ENCODE peak calls at places on chromosomes 2 and 18, in ten cellular contexts. W, P, K, I, S, Q, F, C, A and X are unnamed samples.

GRCh38 chr2:20977497-20977896 is 66.4 kb downstream of the APOB start:
- DNase-seq in C (no peak), S (no peak), K (no peak), I (no peak), Q (no peak), A (no peak), W (no peak), P (no peak), F (no peak), X (no peak)

GRCh38 chr2:234596696-234597575 is 100.1 kb upstream of the ARL4C start:
- DNase-seq in A (no peak), S (peak), Q (no peak), F (no peak), I (no peak), W (no peak), P (no peak), C (no peak), K (peak), X (no peak)

GRCh38 chr2:18440141-18440605 is 120.3 kb downstream of the RDH14 start:
- DNase-seq in I (no peak), S (no peak), W (no peak), P (no peak), Q (peak), C (no peak), A (no peak), K (no peak), F (no peak), X (no peak)

GRCh38 chr2:25297738-25298137 is 44.0 kb downstream of the DNMT3A start:
- DNase-seq in K (no peak), A (no peak), C (no peak), Q (no peak), W (no peak), F (no peak), I (no peak), S (no peak), P (no peak), X (no peak)

GRCh38 chr2:231348173-231348572 is 47.3 kb upstream of the B3GNT7 start:
- DNase-seq in S (no peak), K (no peak), C (no peak), P (no peak), Q (no peak), A (no peak), F (peak), W (no peak), I (no peak), X (no peak)

GRCh38 chr2:107712857-107713256 is 113.8 kb upstream of the RGPD4 start:
- DNase-seq in C (no peak), P (no peak), W (no peak), S (no peak), F (no peak), I (no peak), Q (no peak), A (no peak), K (no peak), X (no peak)

GRCh38 chr18:72826736-72827135 is 41.1 kb downstream of the NETO1 start:
- DNase-seq in K (no peak), F (no peak), P (no peak), A (no peak), I (no peak), Q (no peak), S (no peak), W (no peak), C (no peak), X (no peak)

GRCh38 chr2:199629301-199629700 is 171.6 kb upstream of the SATB2 start:
- DNase-seq in P (no peak), F (no peak), W (no peak), C (no peak), S (no peak), A (no peak), I (no peak), Q (no peak), K (no peak), X (no peak)

GRCh38 chr2:201167546-201167945 is 15.4 kb upstream of the CASP10 start:
- DNase-seq in Q (no peak), A (no peak), W (no peak), I (no peak), S (no peak), P (no peak), F (no peak), K (no peak), C (no peak), X (no peak)

GRCh38 chr2:102040229-102040628 is 48.5 kb downstream of the IL1R2 start:
- DNase-seq in C (no peak), A (no peak), S (no peak), F (no peak), I (no peak), P (no peak), K (no peak), W (no peak), Q (no peak), X (no peak)

DNA sequence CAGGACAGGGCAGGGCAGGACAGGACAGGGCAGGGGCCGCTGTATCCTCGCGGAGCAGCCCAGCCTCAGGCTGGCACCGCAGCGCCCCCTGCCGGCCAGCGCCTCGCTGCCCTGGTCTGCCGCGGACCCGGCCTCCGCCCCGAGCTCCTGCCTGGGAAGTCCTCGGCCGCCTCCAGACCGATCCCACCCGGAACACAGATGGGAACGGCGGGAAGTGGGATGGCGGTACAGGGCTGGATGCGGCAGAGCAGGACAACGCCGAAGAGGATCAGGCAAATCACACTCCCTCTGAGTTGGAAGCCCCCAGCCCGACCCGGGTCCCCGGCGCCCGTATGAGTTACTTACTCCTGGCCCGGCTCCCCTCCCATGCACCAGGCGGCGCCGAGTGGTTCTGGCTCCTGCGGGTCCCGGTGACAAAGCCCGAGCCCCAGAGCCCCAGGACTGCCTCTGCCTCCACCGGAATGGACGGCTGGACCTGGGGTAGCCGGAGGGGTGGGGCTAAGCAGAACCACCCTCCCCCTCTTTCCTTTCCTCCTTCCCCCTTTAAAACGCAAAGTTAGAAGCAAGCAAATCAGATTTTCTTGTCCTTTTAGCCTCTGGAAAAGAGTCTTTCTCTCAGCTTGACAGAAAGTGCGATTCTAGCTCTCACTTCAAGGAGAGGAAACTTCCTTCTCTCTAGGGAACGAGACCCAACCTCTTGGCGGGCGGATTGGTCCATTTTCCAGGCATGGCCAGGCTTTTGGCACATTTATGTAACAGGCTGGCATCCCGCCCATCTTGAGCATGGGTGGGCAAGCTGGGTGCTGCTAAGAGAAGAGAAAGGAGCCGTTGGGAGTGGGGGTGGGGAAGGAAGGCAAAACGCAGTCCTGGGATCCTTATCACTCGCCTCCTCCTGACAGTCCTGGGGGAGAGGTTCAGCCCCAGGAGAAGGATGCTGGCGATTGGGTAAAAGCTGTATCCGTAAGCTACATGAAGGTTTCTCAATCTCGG is at the start of gene TP53I3:
- DNase-seq in W (peak), P (peak), F (peak), S (peak), A (peak), I (peak), Q (peak), C (peak), K (peak), X (peak)
- TF ChIP-seq POLR2A in W (peak), P (peak), F (peak), S (peak), A (peak), I (peak), Q (peak), C (peak), K (peak), X (peak)

GRCh38 chr2:96157649-96158553 is 12.7 kb upstream of the DUSP2 start:
- DNase-seq in Q (no peak), I (no peak), S (no peak), K (no peak), W (no peak), A (no peak), P (no peak), F (peak), C (no peak), X (no peak)
- TF ChIP-seq POLR2A in Q (no peak), I (no peak), S (no peak), K (no peak), W (no peak), A (no peak), P (no peak), F (no peak), C (no peak), X (no peak)

DNA sequence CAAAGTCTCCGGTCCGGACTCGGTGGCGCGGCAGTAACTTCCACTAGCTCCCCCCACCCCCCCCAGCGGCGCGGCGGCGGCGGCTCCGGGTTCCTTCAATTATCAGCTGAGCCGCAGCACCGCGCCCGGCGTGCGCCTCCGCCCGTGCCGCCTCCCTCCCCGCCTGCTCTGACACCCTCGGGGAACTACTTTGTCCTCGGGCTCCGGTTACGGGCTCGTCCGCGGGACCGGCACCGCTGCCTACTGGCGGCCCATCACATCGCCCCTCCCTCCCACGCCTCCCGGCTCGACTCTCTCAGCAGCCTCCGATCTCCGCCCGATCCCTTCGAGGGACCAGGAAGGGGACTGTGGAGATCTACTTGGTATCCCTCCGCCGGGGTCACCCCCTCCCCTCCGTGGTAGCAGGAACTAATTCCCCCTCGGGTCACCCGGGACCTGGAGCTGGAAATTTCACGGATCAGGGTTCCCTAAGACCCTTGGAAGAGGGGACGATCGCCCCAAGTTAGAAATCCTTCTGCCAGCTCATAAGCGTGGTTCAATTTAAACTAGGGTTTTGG is at the start of gene TRIP12:
- DNase-seq in S (peak), C (peak), Q (peak), F (peak), P (peak), I (peak), W (peak), K (peak), A (peak), X (peak)
- TF ChIP-seq POLR2A in S (peak), C (no peak), Q (no peak), F (peak), P (peak), I (no peak), W (no peak), K (no peak), A (peak), X (peak)

GRCh38 chr2:197487385-197487784 is 12.3 kb downstream of the HSPD1 start:
- DNase-seq in W (no peak), P (no peak), F (no peak), K (no peak), S (no peak), I (no peak), Q (no peak), A (no peak), C (peak), X (no peak)
- TF ChIP-seq POLR2A in W (no peak), P (no peak), F (no peak), K (no peak), S (no peak), I (no peak), Q (no peak), A (no peak), C (no peak), X (no peak)

DNA sequence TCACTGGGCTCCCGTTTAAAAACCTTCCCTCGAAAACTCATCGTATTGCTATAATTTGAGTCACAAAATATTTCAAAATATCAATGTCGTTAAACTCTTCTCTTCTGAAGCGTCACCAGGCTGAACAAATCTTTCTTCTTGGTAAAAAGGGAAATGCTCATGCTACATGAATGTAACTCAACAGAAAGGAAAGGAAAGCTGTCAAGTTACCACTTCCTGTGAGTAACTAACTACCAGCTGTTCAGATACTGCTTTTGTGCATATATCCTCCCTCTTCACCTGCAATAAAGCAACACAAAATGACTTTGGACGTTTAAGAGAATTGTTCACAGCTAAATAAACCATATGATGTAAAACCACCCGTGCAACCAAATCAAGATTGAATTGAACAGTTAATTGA is 95.4 kb downstream of the DOCK10 start:
- DNase-seq in S (no peak), Q (peak), F (no peak), W (no peak), K (no peak), P (no peak), C (no peak), A (no peak), I (no peak), X (peak)
- TF ChIP-seq POLR2A in S (no peak), Q (no peak), F (peak), W (no peak), K (no peak), P (no peak), C (no peak), A (no peak), I (no peak), X (peak)

GRCh38 chr2:64653174-64654062 is at the start of gene SERTAD2:
- DNase-seq in F (peak), I (no peak), K (peak), C (peak), W (peak), P (peak), Q (peak), A (peak), S (no peak), X (peak)
- TF ChIP-seq POLR2A in F (peak), I (peak), K (peak), C (peak), W (peak), P (peak), Q (no peak), A (peak), S (peak), X (peak)

DNA sequence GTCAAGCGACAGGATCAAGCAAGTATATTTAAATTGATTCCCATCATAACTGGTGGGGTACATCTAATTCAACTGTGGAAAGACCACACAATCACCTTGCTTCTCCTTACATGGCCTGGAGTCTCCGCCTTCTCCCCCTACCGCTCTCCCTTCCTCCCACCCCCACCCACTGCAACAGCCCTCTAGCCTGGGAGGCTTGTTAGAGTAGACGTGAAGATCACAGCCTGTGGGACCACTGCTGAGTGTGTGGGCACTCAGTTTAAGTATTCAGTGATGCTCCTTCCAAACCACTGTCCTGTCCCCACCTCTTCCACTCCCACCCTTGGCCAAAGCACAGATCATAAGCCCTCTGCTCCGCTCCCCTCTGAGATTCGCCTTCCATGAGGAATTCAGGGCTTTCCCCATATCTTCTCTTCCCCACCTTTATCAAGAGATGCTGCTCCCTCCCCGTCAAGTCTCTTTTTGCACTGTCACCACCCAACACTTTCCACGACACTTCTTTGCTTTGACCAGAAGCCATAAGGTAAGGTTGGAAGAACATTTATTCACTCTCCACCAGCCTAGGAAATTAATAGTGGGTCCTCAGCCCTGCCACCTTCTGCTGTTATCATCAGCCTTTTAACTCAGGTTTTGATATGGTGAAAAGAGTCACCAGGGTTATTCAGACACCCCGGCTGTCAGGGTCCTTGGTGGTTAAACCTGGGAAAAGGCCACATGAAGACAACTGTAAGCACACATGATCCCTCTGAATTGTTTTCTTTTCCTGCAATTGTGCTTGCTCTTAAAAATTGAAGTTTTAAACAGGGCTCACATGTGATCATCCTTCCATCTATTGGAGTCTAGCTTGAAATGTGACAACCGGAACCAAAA is 1.7 kb downstream of the METTL4 start:
- DNase-seq in F (no peak), A (no peak), S (no peak), P (no peak), Q (no peak), K (no peak), I (no peak), W (no peak), C (no peak), X (no peak)
- TF ChIP-seq POLR2A in F (no peak), A (no peak), S (no peak), P (no peak), Q (no peak), K (no peak), I (no peak), W (no peak), C (no peak), X (no peak)